ENCODE peak calls at places on chromosomes 3 and 15, in five cellular contexts. D, I, M, N and C are unnamed samples.

GRCh38 chr15:25441111-25441510 is 2.3 kb upstream of the UBE3A start:
- DNase-seq in D (no peak), I (no peak), M (no peak), N (no peak), C (no peak)

GRCh38 chr3:52099006-52099405 is 42.6 kb upstream of the DUSP7 start:
- DNase-seq in D (no peak), I (no peak), M (no peak), N (no peak), C (no peak)

GRCh38 chr15:46766021-46766420 is 951.3 kb upstream of the SEMA6D start:
- DNase-seq in D (no peak), I (no peak), M (no peak), N (no peak), C (no peak)

GRCh38 chr15:50353251-50353998 is 1.6 kb downstream of the GABPB1 start:
- DNase-seq in D (peak; percentile 45), I (peak; percentile 78), M (peak; percentile 90), N (no peak), C (peak; percentile 26)

GRCh38 chr3:170307998-170308398 is 49.5 kb upstream of the SKIL start:
- DNase-seq in D (no peak), I (peak; percentile 36), M (peak; percentile 60), N (no peak), C (no peak)

GRCh38 chr3:130260821-130261402 is 84.6 kb upstream of the COL6A5 start:
- DNase-seq in D (no peak), I (no peak), M (no peak), N (no peak), C (no peak)

GRCh38 chr3:139299261-139300132 is 44.3 kb upstream of the MRPS22 start:
- DNase-seq in D (no peak), I (peak; percentile 75), M (peak; percentile 71), N (no peak), C (no peak)

GRCh38 chr15:75589071-75589470 is 10.0 kb upstream of the PTPN9 start:
- DNase-seq in D (no peak), I (no peak), M (no peak), N (no peak), C (no peak)

GRCh38 chr3:171967932-171968678 is 71.3 kb upstream of the FNDC3B start:
- DNase-seq in D (no peak), I (peak; percentile 17), M (peak; percentile 90), N (no peak), C (no peak)

GRCh38 chr15:82093774-82094211 is 48.0 kb upstream of the MEX3B start:
- DNase-seq in D (no peak), I (peak; percentile 89), M (peak; percentile 94), N (peak; percentile 27), C (no peak)

GRCh38 chr3:150945226-150945625 is 27.3 kb downstream of the CLRN1 start:
- DNase-seq in D (no peak), I (peak; percentile 49), M (peak; percentile 32), N (no peak), C (no peak)

GRCh38 chr3:39593341-39593740 is 125.9 kb downstream of the MOBP start:
- DNase-seq in D (no peak), I (no peak), M (no peak), N (no peak), C (no peak)

GRCh38 chr3:194573680-194574437 is 59.4 kb downstream of the TMEM44 start:
- DNase-seq in D (peak; percentile 74), I (no peak), M (peak; percentile 78), N (no peak), C (peak; percentile 80)

GRCh38 chr15:37628507-37628906 is 305.9 kb upstream of the TMCO5A start:
- DNase-seq in D (no peak), I (no peak), M (no peak), N (no peak), C (no peak)

GRCh38 chr3:87575538-87575937 is 299.2 kb upstream of the POU1F1 start:
- DNase-seq in D (no peak), I (no peak), M (no peak), N (no peak), C (no peak)

GRCh38 chr3:33982269-33982798 is 183.9 kb downstream of the PDCD6IP start:
- DNase-seq in D (no peak), I (no peak), M (peak; percentile 13), N (no peak), C (no peak)

GRCh38 chr15:101255066-101255415 is 3.2 kb upstream of the CHSY1 start:
- DNase-seq in D (no peak), I (no peak), M (no peak), N (no peak), C (no peak)

GRCh38 chr15:39845582-39845981 is 62.9 kb upstream of the FSIP1 start:
- DNase-seq in D (peak; percentile 58), I (no peak), M (no peak), N (no peak), C (no peak)

GRCh38 chr3:30658328-30659052 is 52.1 kb downstream of the TGFBR2 start:
- DNase-seq in D (peak; percentile 68), I (peak; percentile 57), M (peak; percentile 73), N (peak; percentile 36), C (no peak)

GRCh38 chr15:90419202-90419601 is 31.2 kb downstream of the IQGAP1 start:
- DNase-seq in D (peak; percentile 24), I (no peak), M (no peak), N (no peak), C (peak; percentile 33)

GRCh38 chr3:127697531-127698240 is 24.9 kb downstream of the ABTB1 start:
- DNase-seq in D (peak; percentile 81), I (peak; percentile 76), M (peak; percentile 92), N (no peak), C (peak; percentile 74)

GRCh38 chr3:16993227-16993626 is 108.5 kb downstream of the PLCL2 start:
- DNase-seq in D (no peak), I (peak; percentile 49), M (peak; percentile 64), N (no peak), C (no peak)

GRCh38 chr15:67547836-67548531 is 5.5 kb downstream of the MAP2K5 start:
- DNase-seq in D (no peak), I (peak; percentile 30), M (peak; percentile 28), N (no peak), C (no peak)

GRCh38 chr3:172592898-172593669 is 69.9 kb upstream of the TNFSF10 start:
- DNase-seq in D (peak; percentile 41), I (no peak), M (no peak), N (no peak), C (no peak)

GRCh38 chr15:37594431-37594830 is 340.0 kb upstream of the TMCO5A start:
- DNase-seq in D (no peak), I (no peak), M (no peak), N (no peak), C (no peak)

GRCh38 chr3:94990952-94991705 is 928.3 kb downstream of the NSUN3 start:
- DNase-seq in D (no peak), I (no peak), M (no peak), N (no peak), C (no peak)
- TF ChIP-seq CTCF in D (no peak), I (no peak), M (no peak), N (no peak), C (peak; percentile 19)

GRCh38 chr3:136869282-136869681 is 7.3 kb downstream of the NCK1 start:
- DNase-seq in D (no peak), I (no peak), M (no peak), N (no peak), C (no peak)
- TF ChIP-seq CTCF in D (no peak), I (no peak), M (no peak), N (no peak), C (no peak)

GRCh38 chr15:88479169-88479568 is 11.7 kb downstream of the MRPS11 start:
- DNase-seq in D (no peak), I (no peak), M (no peak), N (no peak), C (no peak)
- TF ChIP-seq CTCF in D (no peak), I (peak; percentile 37), M (no peak), N (no peak), C (no peak)

DNA sequence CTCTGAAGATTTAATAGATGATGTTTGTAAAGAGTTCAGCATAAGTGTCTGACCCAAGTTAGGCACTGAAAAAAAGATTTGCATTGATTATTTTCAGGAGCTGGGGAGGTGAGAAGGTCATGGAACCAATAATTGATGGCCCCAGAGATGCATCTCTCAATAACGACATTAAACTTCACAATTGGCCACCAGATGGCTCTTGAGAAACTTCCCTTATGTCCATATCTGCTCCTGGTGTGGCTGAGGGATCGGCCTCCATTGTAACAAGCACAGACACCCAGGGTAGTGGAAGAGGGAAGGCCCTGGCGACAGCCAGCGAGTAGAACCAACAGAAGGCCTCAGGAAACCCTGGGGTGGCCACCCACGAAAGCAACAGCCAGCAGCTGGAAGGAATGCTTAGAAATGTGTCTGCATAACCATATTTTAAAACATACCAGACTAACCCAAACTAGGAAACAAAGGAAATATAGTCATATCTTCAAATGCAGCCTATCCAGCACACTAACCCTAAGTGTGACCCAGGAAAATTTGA is 536.7 kb downstream of the SOX2 start:
- DNase-seq in D (peak; percentile 26), I (no peak), M (no peak), N (no peak), C (peak; percentile 10)
- TF ChIP-seq CTCF in D (no peak), I (no peak), M (no peak), N (peak; percentile 38), C (peak; percentile 14)

GRCh38 chr3:11810276-11810675 is 36.4 kb downstream of the TAMM41 start:
- DNase-seq in D (no peak), I (peak; percentile 77), M (peak; percentile 47), N (no peak), C (no peak)
- TF ChIP-seq CTCF in D (no peak), I (no peak), M (no peak), N (no peak), C (no peak)